ENCODE peak calls at places on chromosomes 13 and 19, in five cellular contexts. Z is heart left ventricle; M is skeletal muscle cell; U is aorta; E is CD4-positive, CD25-positive, alpha-beta regulatory T cell. I is an unnamed sample.

GRCh38 chr13:47215741-47216140 is 318.9 kb upstream of the HTR2A start:
- DNase-seq in M (peak), E (no peak), U (no peak), Z (no peak), I (no peak)

GRCh38 chr13:105410602-105411001 is 1124.9 kb downstream of the EFNB2 start:
- DNase-seq in U (peak), E (no peak), Z (peak), M (no peak), I (peak)

GRCh38 chr13:99536023-99536422 is 34.8 kb downstream of the TM9SF2 start:
- DNase-seq in Z (no peak), E (no peak), M (no peak), U (no peak), I (no peak)

GRCh38 chr19:925087-925911 is 536 bp upstream of the ARID3A start:
- DNase-seq in U (peak), Z (peak), E (peak), M (peak), I (peak)

GRCh38 chr19:49487277-49488045 is at the start of gene RPL13A:
- DNase-seq in E (peak), U (peak), Z (peak), M (peak), I (peak)

GRCh38 chr13:21138561-21138960 is 37.8 kb downstream of the SKA3 start:
- DNase-seq in M (peak), U (no peak), Z (no peak), E (no peak), I (no peak)

GRCh38 chr19:19597809-19598306 is 20.6 kb downstream of the PBX4 start:
- DNase-seq in Z (no peak), M (no peak), E (peak), U (no peak), I (no peak)

GRCh38 chr19:49327878-49328544 is 3.0 kb upstream of the SLC6A16 start:
- DNase-seq in E (peak), M (no peak), U (no peak), Z (no peak), I (peak)

GRCh38 chr13:25422153-25422552 is 50.4 kb downstream of the ATP8A2 start:
- DNase-seq in E (no peak), U (no peak), Z (no peak), M (no peak), I (no peak)

GRCh38 chr19:42088471-42089190 is 12.7 kb downstream of the ZNF574 start:
- DNase-seq in M (peak), Z (no peak), U (no peak), E (no peak), I (no peak)

GRCh38 chr19:45790942-45791341 is 1.7 kb downstream of the DMWD start:
- DNase-seq in M (no peak), E (no peak), U (no peak), Z (no peak), I (peak)

GRCh38 chr19:55273978-55274707 is 5.8 kb downstream of the HSPBP1 start:
- DNase-seq in Z (no peak), U (no peak), M (no peak), E (no peak), I (no peak)

GRCh38 chr13:79541426-79542049 is 60.6 kb downstream of the NDFIP2 start:
- DNase-seq in Z (no peak), M (no peak), E (peak), U (no peak), I (peak)

GRCh38 chr19:47704656-47705055 is 8.6 kb upstream of the EHD2 start:
- DNase-seq in U (no peak), M (no peak), E (no peak), Z (no peak), I (no peak)

GRCh38 chr19:39307822-39308530 is 11.8 kb downstream of the IFNL1 start:
- DNase-seq in U (peak), E (no peak), Z (no peak), M (no peak), I (no peak)

GRCh38 chr19:55254625-55254977 is 4.2 kb downstream of the PPP6R1 start:
- DNase-seq in U (no peak), M (no peak), E (no peak), Z (no peak), I (no peak)

GRCh38 chr19:49533551-49534488 is 6.0 kb downstream of the RCN3 start:
- DNase-seq in U (peak), M (peak), E (peak), Z (peak), I (no peak)

GRCh38 chr13:22018297-22019210 is 347.7 kb downstream of the FGF9 start:
- DNase-seq in U (no peak), M (no peak), Z (no peak), E (no peak), I (no peak)

GRCh38 chr13:95710313-95710712 is 33.4 kb downstream of the DNAJC3 start:
- DNase-seq in M (peak), E (no peak), Z (no peak), U (no peak), I (no peak)

GRCh38 chr19:32233091-32233490 is 112.3 kb upstream of the ZNF507 start:
- DNase-seq in E (no peak), Z (no peak), M (no peak), U (no peak), I (no peak)

GRCh38 chr13:43933378-43933777 is 53.7 kb downstream of the LACC1 start:
- DNase-seq in Z (no peak), U (no peak), M (no peak), E (no peak), I (no peak)

GRCh38 chr13:102726430-102726829 is 31.6 kb upstream of the METTL21C start:
- DNase-seq in M (no peak), E (no peak), U (no peak), Z (no peak), I (peak)

GRCh38 chr19:56341948-56342347 is 27.3 kb upstream of the ZSCAN5A start:
- DNase-seq in U (no peak), Z (no peak), M (no peak), E (no peak), I (peak)

GRCh38 chr19:47700934-47701716 is 12.1 kb upstream of the EHD2 start:
- DNase-seq in E (no peak), M (no peak), U (no peak), Z (no peak), I (no peak)

GRCh38 chr13:98540476-98540875 is 36.4 kb downstream of the STK24 start:
- DNase-seq in E (no peak), U (no peak), M (no peak), Z (no peak), I (no peak)

GRCh38 chr19:38265213-38265861 is 964 bp downstream of the SPINT2 start:
- DNase-seq in M (no peak), E (peak), Z (no peak), U (no peak), I (peak)

GRCh38 chr19:46218160-46218559 is 11.4 kb upstream of the IGFL1 start:
- DNase-seq in E (no peak), U (no peak), Z (no peak), M (no peak), I (peak)

GRCh38 chr13:98543380-98544104 is 33.4 kb downstream of the STK24 start:
- DNase-seq in E (no peak), M (no peak), U (no peak), Z (no peak), I (no peak)

GRCh38 chr13:73970413-73971055 is 163.7 kb downstream of the KLF12 start:
- DNase-seq in E (no peak), M (peak), Z (no peak), U (no peak), I (no peak)

GRCh38 chr13:87919956-87920355 is 248.8 kb downstream of the SLITRK5 start:
- DNase-seq in E (no peak), M (no peak), U (no peak), Z (no peak), I (no peak)

GRCh38 chr13:104422668-104423067 is 1356.5 kb upstream of the SLC10A2 start:
- DNase-seq in M (no peak), U (no peak), Z (no peak), E (no peak), I (no peak)

GRCh38 chr19:38653028-38653571 is 5.7 kb downstream of the ACTN4 start:
- DNase-seq in M (no peak), U (no peak), E (no peak), Z (no peak), I (no peak)

GRCh38 chr19:18514800-18515682 is 6.8 kb downstream of the ELL start:
- DNase-seq in U (peak), E (no peak), Z (no peak), M (no peak), I (no peak)

GRCh38 chr13:31037874-31038475 is 105.5 kb downstream of the TEX26 start:
- DNase-seq in E (no peak), U (no peak), Z (no peak), M (no peak), I (no peak)

GRCh38 chr13:99389520-99390304 is 82.5 kb upstream of the GPR183 start:
- DNase-seq in U (no peak), Z (no peak), E (no peak), M (no peak), I (no peak)

GRCh38 chr13:61252213-61252612 is 163.4 kb downstream of the PCDH20 start:
- DNase-seq in U (no peak), M (no peak), Z (no peak), E (no peak), I (no peak)

GRCh38 chr19:44988896-44989563 is 12.2 kb upstream of the RELB start:
- DNase-seq in M (peak), U (peak), E (peak), Z (peak), I (peak)

GRCh38 chr19:58563034-58563573 is 4.7 kb upstream of the UBE2M start:
- DNase-seq in U (peak), Z (peak), M (no peak), E (no peak), I (no peak)

GRCh38 chr19:46555684-46556083 is 45.4 kb upstream of the CALM3 start:
- DNase-seq in E (no peak), Z (no peak), U (no peak), M (no peak), I (no peak)

DNA sequence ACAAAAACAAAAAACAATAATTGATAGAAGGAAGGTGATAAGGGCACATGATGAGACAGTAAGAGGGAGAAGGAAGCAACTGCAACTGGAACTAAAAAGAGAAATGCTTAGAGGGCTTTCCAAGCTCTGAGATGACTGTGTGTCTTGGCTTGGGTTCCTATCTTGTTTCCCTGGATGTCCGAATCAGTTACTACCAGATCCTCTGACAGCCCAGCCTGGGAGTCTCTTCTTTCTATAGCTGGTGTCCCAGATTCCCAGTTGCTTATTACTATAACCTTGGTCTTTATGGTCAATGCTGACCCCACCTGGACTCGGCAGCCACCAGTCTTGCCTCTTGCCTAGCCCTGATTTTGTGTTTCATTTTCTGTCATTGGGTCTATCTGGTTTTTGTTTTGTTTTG is 116.4 kb downstream of the RFC3 start:
- DNase-seq in Z (no peak), E (no peak), U (no peak), M (no peak), I (no peak)
- H3K4me3 ChIP-seq in Z (no peak), E (no peak), U (no peak), M (no peak), I (no peak)

DNA sequence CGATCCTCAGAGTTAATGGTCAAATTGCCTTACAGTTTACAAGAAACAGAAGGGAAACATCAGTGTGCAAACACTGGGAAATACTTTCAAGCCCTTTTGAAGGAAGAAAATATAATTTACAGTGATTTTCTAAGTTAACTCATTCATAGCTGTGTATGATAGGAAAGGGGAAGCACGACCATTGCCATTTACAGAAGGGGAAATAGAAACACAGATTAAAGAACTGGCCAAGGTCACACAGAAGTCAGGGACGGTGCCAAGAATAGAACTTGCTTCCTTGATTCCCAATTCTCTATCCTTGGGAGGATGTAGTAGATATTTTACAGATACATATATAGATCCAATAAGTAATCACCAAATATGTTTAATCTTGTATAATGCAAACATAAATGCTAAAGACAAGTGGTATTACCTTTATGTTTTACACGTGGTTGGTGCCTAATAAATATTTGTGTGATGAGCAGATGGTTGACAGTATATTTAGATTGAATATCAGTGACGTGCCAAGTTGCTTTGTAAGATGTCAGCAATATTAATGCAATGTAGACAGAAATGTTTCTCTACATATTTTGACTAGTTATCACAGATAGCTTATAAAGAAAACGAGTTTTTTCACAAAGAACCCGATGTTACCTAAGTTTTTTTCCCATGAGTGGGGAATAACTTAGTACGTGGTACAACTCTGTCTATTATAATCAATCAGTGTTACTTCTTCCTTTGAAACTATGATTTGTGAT is 73.1 kb downstream of the FLT1 start:
- DNase-seq in U (no peak), Z (no peak), M (no peak), E (no peak), I (no peak)
- H3K4me3 ChIP-seq in U (no peak), Z (no peak), M (no peak), E (no peak), I (no peak)

GRCh38 chr19:30006206-30006605 is 64.2 kb downstream of the URI1 start:
- DNase-seq in E (peak), U (no peak), M (no peak), Z (no peak), I (peak)
- H3K4me3 ChIP-seq in E (peak), U (no peak), M (no peak), Z (no peak), I (no peak)

GRCh38 chr13:29704648-29705047 is 109.2 kb upstream of the SLC7A1 start:
- DNase-seq in Z (peak), E (no peak), M (no peak), U (no peak), I (no peak)

GRCh38 chr13:29703421-29703820 is 107.9 kb upstream of the SLC7A1 start:
- DNase-seq in M (no peak), U (no peak), E (no peak), Z (no peak), I (no peak)

GRCh38 chr13:29698106-29698505 is 102.6 kb upstream of the SLC7A1 start:
- DNase-seq in M (no peak), U (no peak), E (no peak), Z (no peak), I (no peak)

GRCh38 chr13:29706923-29707322 is 111.4 kb upstream of the SLC7A1 start:
- DNase-seq in U (no peak), E (no peak), Z (no peak), M (no peak), I (no peak)

GRCh38 chr13:29702912-29703351 is 107.4 kb upstream of the SLC7A1 start:
- DNase-seq in U (peak), Z (peak), M (peak), E (no peak), I (no peak)
- H3K4me3 ChIP-seq in U (no peak), Z (no peak), M (no peak), E (no peak), I (no peak)

GRCh38 chr13:50891206-50891605 is 18.4 kb upstream of the RNASEH2B start:
- DNase-seq in Z (no peak), U (no peak), E (no peak), M (no peak), I (peak)

GRCh38 chr13:50894042-50894441 is 15.5 kb upstream of the RNASEH2B start:
- DNase-seq in M (no peak), E (no peak), U (no peak), Z (no peak), I (peak)

GRCh38 chr13:50893211-50893852 is 16.3 kb upstream of the RNASEH2B start:
- DNase-seq in U (no peak), M (no peak), E (peak), Z (no peak), I (peak)

GRCh38 chr13:50894504-50894903 is 15.1 kb upstream of the RNASEH2B start:
- DNase-seq in U (no peak), Z (no peak), M (no peak), E (no peak), I (no peak)

GRCh38 chr13:50892162-50892944 is 17.2 kb upstream of the RNASEH2B start:
- DNase-seq in M (no peak), Z (no peak), E (peak), U (no peak), I (peak)
- H3K4me3 ChIP-seq in M (no peak), Z (peak), E (peak), U (no peak), I (peak)

GRCh38 chr13:112107289-112107688 is 40.3 kb downstream of the SOX1 start:
- DNase-seq in U (peak), E (no peak), M (no peak), Z (no peak), I (no peak)

GRCh38 chr13:112105884-112106283 is 38.9 kb downstream of the SOX1 start:
- DNase-seq in M (no peak), Z (no peak), E (no peak), U (peak), I (no peak)

GRCh38 chr13:112104873-112105234 is 37.9 kb downstream of the SOX1 start:
- DNase-seq in M (no peak), E (no peak), Z (no peak), U (no peak), I (no peak)

GRCh38 chr13:112105244-112105681 is 38.3 kb downstream of the SOX1 start:
- DNase-seq in U (peak), E (no peak), Z (no peak), M (no peak), I (no peak)

DNA sequence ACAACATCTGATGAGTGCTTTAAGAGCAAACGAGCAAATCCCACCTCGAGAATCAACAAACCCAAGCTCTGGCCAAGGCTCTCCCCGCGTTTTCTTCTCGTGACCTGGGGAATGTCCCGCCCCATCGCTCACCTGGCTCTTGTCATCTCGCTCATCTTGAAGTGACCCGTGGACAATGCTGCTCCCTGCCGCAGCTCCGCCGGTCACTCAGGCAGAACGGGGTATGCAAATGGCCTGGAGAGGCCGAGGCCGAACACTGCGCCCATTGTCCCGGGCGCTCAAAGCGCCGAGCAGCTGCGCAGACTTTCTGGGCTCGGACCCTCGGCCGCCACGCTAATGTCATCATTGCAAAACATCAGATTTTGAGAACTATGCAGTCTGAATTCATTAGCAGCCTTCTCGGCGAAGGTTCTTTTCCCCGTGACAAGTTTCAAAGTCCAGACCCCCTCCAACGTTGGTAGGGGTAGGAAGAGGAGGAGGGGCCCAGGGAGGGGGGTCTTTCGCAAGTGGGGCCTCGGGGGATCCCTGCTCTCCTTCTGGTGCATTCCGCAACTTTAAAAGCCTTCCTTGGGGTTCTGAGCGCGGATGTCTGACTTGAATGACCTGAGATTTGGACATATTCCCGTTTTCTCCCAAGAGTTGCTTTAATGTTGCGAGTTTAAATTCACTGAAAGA is 39.7 kb downstream of the SOX1 start:
- DNase-seq in Z (no peak), M (no peak), U (peak), E (no peak), I (no peak)
- H3K4me3 ChIP-seq in Z (no peak), M (no peak), U (no peak), E (no peak), I (no peak)

DNA sequence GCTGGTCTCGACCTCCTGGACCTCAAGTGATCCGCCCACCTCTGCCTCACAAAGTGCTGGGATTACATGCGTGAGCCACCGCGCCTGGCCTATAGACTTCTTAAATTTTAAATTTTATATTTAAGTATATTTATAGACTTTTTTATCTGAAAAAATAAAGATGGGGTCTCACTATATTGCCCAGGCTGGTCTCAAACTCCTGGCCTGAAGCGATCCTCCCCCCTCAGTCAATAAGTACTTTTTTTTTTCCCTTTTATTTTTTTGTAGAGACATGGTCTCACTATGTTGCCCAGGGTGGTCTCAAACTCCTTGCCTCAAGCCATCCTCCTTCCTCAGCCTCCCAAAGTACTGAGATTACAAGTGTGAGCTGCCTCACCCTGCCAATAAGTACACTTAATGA is 1.9 kb downstream of the SERTAD1 start:
- DNase-seq in Z (no peak), M (no peak), U (no peak), E (no peak), I (no peak)
- H3K4me3 ChIP-seq in Z (peak), M (peak), U (no peak), E (no peak), I (no peak)

GRCh38 chr13:114130131-114130707 is 2.2 kb downstream of the RASA3 start:
- DNase-seq in Z (no peak), U (no peak), E (no peak), M (no peak), I (no peak)
- H3K4me3 ChIP-seq in Z (peak), U (peak), E (peak), M (peak), I (peak)

GRCh38 chr19:16573925-16574324 is 1.7 kb upstream of the SLC35E1 start:
- DNase-seq in U (no peak), E (no peak), Z (no peak), M (no peak), I (peak)
- H3K4me3 ChIP-seq in U (no peak), E (peak), Z (no peak), M (peak), I (peak)